ENCODE peak calls at places on chromosomes 6 and 20, in four cellular contexts. P is AG04450, H is psoas muscle, D is kidney. K is an unnamed sample.

GRCh38 chr20:56348306-56348695 is 10.5 kb upstream of the FAM210B start:
- DNase-seq in P (no peak), H (no peak), D (no peak), K (no peak)

GRCh38 chr20:555933-556332 is 12.3 kb upstream of the CSNK2A1 start:
- DNase-seq in H (no peak), D (no peak), P (no peak), K (no peak)

GRCh38 chr20:1721687-1722512 is 64.3 kb upstream of the SIRPG start:
- DNase-seq in P (no peak), D (no peak), H (no peak), K (no peak)

GRCh38 chr20:31869942-31870702 is at the start of the genes DUSP15 and TTLL9:
- DNase-seq in D (peak; percentile 90), H (no peak), P (no peak), K (no peak)

GRCh38 chr6:37092851-37093727 is 76.9 kb upstream of the PIM1 start:
- DNase-seq in D (peak; percentile 74), P (no peak), H (peak; percentile 38), K (no peak)

GRCh38 chr20:62927128-62927705 is 912 bp upstream of the DIDO1 start:
- DNase-seq in D (no peak), H (no peak), P (no peak), K (no peak)

GRCh38 chr6:44309092-44309491 is 4.1 kb downstream of the AARS2 start:
- DNase-seq in H (no peak), P (peak; percentile 10), D (no peak), K (no peak)

GRCh38 chr6:29976588-29977424 is 34.5 kb downstream of the HLA-A start:
- DNase-seq in H (peak; percentile 91), P (no peak), D (peak; percentile 94), K (no peak)

GRCh38 chr6:25918083-25918683 is 12.3 kb downstream of the SLC17A2 start:
- DNase-seq in D (no peak), H (no peak), P (no peak), K (no peak)

GRCh38 chr6:162814417-162814988 is 86.7 kb downstream of the PACRG start:
- DNase-seq in P (no peak), H (no peak), D (no peak), K (no peak)

GRCh38 chr6:34969662-34970265 is 80.7 kb downstream of the ANKS1A start:
- DNase-seq in P (no peak), D (no peak), H (no peak), K (no peak)

GRCh38 chr6:3919130-3919628 is 70.0 kb downstream of the FAM50B start:
- DNase-seq in H (peak; percentile 34), D (no peak), P (no peak), K (peak; percentile 71)

GRCh38 chr6:146886587-146887446 is 288.0 kb downstream of the ADGB start:
- DNase-seq in H (no peak), D (no peak), P (no peak), K (no peak)

GRCh38 chr6:37741757-37742400 is 44.2 kb upstream of the MDGA1 start:
- DNase-seq in D (no peak), P (no peak), H (no peak), K (no peak)

GRCh38 chr6:11194399-11195274 is 37.8 kb downstream of the NEDD9 start:
- DNase-seq in H (no peak), P (no peak), D (no peak), K (no peak)

GRCh38 chr20:22686097-22686496 is 101.7 kb upstream of the FOXA2 start:
- DNase-seq in D (no peak), P (peak; percentile 6), H (peak; percentile 45), K (peak; percentile 8)

GRCh38 chr6:166121721-166122120 is 45.9 kb downstream of the TBXT start:
- DNase-seq in D (no peak), P (no peak), H (no peak), K (no peak)

GRCh38 chr20:2162125-2162822 is 60.6 kb downstream of the STK35 start:
- DNase-seq in D (no peak), P (no peak), H (no peak), K (no peak)

GRCh38 chr6:109456710-109457595 is 1.4 kb upstream of the MICAL1 start:
- DNase-seq in P (no peak), H (peak; percentile 76), D (no peak), K (peak; percentile 42)

GRCh38 chr6:69487688-69488087 is 309.1 kb downstream of the LMBRD1 start:
- DNase-seq in D (no peak), P (no peak), H (no peak), K (no peak)
- TF ChIP-seq CTCF in D (no peak), P (no peak), H (peak; percentile 14), K (no peak)

DNA sequence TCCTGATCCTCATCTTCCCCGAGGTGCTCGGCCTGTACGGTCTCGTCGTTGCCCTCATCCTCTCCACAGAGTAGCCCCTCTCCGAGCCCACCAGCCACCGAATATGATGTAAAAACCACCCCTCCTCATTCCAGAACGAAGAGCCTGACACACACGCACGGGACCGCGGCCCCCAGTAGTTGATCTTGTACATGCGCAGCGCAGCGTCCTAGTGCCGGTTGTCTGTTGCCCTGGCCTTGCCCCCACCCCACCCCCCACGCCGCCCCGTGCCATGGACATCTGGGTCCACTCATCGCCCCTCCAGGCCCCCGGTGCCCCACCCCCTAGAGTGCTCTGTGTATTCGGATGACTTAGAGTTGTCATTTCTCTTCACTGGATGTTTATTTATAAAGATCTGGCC is 5.2 kb upstream of the PRPH2 start:
- DNase-seq in D (peak; percentile 80), H (peak; percentile 31), P (no peak), K (no peak)
- H3K4me3 ChIP-seq in D (no peak overlapping the region), H (peak overlapping the region; percentile 75), P (peak overlapping the region; percentile 31), K (no peak overlapping the region)

GRCh38 chr6:139927236-139927635 is 552.8 kb upstream of the CITED2 start:
- DNase-seq in H (no peak), P (peak; percentile 57), D (no peak), K (peak; percentile 52)
- TF ChIP-seq CTCF in H (no peak), P (peak; percentile 54), D (no peak), K (peak; percentile 32)

GRCh38 chr20:40176442-40176841 is 512.6 kb downstream of the MAFB start:
- DNase-seq in D (no peak), H (no peak), P (no peak), K (no peak)
- H3K4me3 ChIP-seq in D (no peak overlapping the region), H (no peak overlapping the region), P (no peak overlapping the region), K (no peak overlapping the region)

GRCh38 chr20:51616060-51616459 is 73.5 kb upstream of the NFATC2 start:
- DNase-seq in H (no peak), D (no peak), P (no peak), K (no peak)
- TF ChIP-seq CTCF in H (no peak), D (no peak), P (no peak), K (peak; percentile 23)

DNA sequence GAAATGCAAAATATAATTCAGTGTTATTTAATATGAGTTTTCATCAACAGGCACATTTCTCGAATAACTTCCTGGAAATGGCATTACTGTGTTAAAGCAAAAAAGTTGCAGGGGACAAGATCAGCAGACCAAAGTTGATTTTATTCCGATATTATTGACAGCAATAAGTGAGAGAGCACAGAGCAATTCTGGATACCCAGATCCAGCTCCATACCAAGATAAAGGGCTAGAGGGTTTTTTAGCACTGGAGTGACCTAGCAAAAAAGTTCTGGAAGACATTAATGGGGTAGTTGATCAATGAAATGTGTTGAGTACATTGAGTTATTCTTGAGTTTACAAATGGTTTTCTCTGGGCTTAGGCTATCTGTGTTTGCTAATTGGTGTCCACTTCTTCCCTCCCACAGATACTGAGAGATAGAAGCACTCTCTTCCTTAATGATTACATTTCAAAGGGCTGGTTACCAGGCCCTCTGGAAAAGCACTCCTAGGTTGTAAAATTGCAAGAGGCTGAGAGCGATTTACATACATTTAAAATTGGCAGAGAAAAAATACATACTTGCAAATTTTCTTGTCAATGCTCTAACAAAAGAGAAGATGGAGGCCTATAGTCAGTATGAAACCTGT is 47.0 kb upstream of the MANEA start:
- DNase-seq in P (no peak), D (no peak), H (no peak), K (no peak)
- H3K4me3 ChIP-seq in P (no peak overlapping the region), D (no peak overlapping the region), H (no peak overlapping the region), K (no peak overlapping the region)

GRCh38 chr6:18823782-18824386 is 436.7 kb downstream of the RNF144B start:
- DNase-seq in P (no peak), D (no peak), H (no peak), K (no peak)
- TF ChIP-seq CTCF in P (peak; percentile 44), D (peak; percentile 18), H (peak; percentile 31), K (peak; percentile 31)

DNA sequence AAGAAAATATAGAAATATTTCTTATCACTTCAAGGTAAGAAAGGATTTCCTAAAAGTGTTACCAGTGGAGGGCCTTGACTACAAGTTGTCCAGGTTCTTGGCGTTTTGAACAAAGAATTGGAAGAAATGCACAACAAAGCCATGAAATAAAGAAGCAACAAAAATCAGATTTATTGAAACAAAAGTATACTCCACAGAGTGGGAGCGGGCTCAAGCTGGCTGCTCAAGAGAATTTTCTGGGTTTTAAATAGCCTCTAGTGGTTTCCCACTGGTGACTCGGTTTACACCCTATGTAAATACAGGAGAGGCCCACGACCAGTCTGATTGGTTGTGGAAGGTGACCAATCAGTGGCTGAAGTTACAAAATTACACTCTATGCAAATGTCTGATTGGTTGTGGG is 64.2 kb downstream of the SAMD3 start:
- DNase-seq in D (no peak), H (no peak), P (no peak), K (no peak)
- H3K4me3 ChIP-seq in D (no peak overlapping the region), H (no peak overlapping the region), P (no peak overlapping the region), K (no peak overlapping the region)